ENCODE peak calls at places on chromosomes 11 and 22, in six cellular contexts. K is brain microvascular endothelial cell, J is astrocyte of the spinal cord, H is fibroblast of mammary gland, O is tibial artery, W is fibroblast of lung. C is an unnamed sample.

GRCh38 chr22:37501610-37502341 is 15.6 kb upstream of the MFNG start:
- DNase-seq in K (peak), J (peak), H (peak), O (peak), W (peak), C (peak)

GRCh38 chr11:70095541-70096252 is 17.6 kb downstream of the ANO1 start:
- DNase-seq in K (no peak), J (no peak), H (no peak), O (no peak), W (no peak), C (no peak)

GRCh38 chr22:20009018-20009482 is 7.6 kb downstream of the ARVCF start:
- DNase-seq in K (no peak), J (no peak), H (no peak), O (peak), W (no peak), C (no peak)

GRCh38 chr11:77322506-77322905 is 21.0 kb upstream of the GDPD4 start:
- DNase-seq in K (no peak), J (peak), H (peak), O (no peak), W (peak), C (no peak)

GRCh38 chr22:30990675-30991074 is 21.6 kb downstream of the TUG1 start:
- DNase-seq in K (no peak), J (no peak), H (no peak), O (no peak), W (no peak), C (no peak)

GRCh38 chr11:39220069-39220468 is 2239.4 kb downstream of the LRRC4C start:
- DNase-seq in K (no peak), J (no peak), H (no peak), O (no peak), W (no peak), C (no peak)

GRCh38 chr22:39748877-39749276 is 144.7 kb downstream of the ENTHD1 start:
- DNase-seq in K (no peak), J (peak), H (peak), O (no peak), W (peak), C (no peak)

GRCh38 chr11:8315463-8315862 is 51.8 kb upstream of the LMO1 start:
- DNase-seq in K (no peak), J (no peak), H (no peak), O (no peak), W (no peak), C (no peak)

GRCh38 chr22:23576681-23577080 is 3.4 kb downstream of the IGLL1 start:
- DNase-seq in K (no peak), J (no peak), H (no peak), O (no peak), W (no peak), C (no peak)

GRCh38 chr11:130431806-130432205 is 3.4 kb upstream of the ADAMTS8 start:
- DNase-seq in K (peak), J (no peak), H (no peak), O (no peak), W (no peak), C (no peak)

GRCh38 chr22:24731786-24732185 is 42.7 kb downstream of the PIWIL3 start:
- DNase-seq in K (no peak), J (no peak), H (no peak), O (no peak), W (no peak), C (no peak)

GRCh38 chr11:68855205-68855978 is 13.7 kb upstream of the CPT1A start:
- DNase-seq in K (no peak), J (peak), H (peak), O (peak), W (peak), C (no peak)

GRCh38 chr22:47301820-47302475 is 539.5 kb downstream of the TBC1D22A start:
- DNase-seq in K (no peak), J (no peak), H (no peak), O (no peak), W (no peak), C (no peak)

GRCh38 chr11:69539416-69540117 is 58.1 kb downstream of the LINC01488 start:
- DNase-seq in K (no peak), J (no peak), H (no peak), O (no peak), W (no peak), C (no peak)

DNA sequence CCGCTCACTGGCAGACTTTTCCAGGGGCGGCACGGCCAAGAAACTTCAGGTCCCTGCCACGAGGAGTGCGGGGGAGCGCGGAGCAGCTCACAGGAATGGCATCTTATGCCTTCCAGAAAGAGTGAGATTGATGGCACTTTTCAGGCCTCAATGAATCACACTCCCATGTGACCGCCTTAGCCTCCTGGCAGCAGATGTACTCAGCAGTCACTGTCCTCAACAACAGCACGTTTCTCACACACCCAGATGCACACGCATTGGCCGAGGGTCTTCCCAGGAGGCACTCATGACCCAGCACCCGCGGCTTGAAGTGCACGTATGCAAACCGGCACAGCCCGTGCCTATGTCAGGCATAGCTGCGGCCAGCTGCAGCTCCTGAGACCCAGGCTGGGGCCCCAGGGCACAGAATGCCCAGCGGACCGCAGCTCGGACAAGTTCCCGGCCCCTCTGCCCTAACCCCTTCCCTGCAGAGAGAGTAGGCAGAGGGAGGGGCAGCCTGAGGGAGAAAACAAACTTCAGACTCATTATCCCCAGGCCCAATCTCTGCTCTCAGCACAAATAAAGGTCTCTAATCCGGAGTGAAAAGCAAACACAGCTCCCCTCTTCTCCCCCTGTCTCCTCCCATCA is 48.3 kb downstream of the RPUSD4 start:
- DNase-seq in K (peak), J (peak), H (peak), O (no peak), W (peak), C (peak)
- TF ChIP-seq CTCF in K (no peak), J (peak), H (no peak), O (no peak), W (no peak), C (peak)

DNA sequence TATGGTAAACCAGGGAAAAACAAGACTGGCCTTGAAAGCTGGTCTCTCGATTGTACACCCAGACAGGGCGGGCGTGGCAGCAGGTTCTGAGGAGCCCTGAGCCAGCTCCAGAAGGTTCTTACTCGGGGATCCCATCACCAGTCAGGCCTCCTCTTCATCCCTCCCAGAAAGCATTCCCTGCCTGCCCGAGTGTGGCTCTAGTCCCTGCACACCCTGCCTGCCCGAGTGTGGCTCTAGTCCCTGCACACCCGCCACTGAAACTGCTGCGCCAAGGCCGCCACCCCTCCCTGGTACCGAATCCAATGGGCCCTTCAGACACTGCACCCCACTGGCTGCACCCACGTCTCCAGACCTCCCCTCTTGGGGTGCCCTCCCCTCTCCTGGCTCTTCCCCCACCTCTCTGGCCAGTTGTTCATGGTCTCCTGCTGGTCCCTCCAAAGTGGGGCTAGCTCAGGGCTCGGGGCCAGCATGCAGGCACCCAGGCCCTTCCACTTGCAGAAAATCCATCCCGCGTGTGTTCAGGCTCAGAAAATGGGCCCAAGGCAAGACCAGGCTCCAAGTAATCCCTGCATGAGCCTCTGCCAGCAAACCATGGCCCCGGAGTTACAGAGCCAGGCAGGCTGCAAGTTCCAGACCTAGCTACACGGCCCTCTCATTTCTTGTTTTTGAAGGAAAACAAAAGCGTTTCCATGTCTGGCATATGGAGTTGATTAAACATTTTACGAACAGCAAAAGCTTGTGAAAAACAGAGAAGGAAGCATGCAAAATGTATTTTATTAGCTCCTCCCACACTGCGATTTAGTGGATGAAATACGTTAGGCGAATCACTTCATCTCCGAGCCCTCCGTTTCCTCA is 29.9 kb downstream of the KIAA0930 start:
- DNase-seq in K (no peak), J (no peak), H (peak), O (no peak), W (no peak), C (no peak)
- H3K4me3 ChIP-seq in K (no peak), J (no peak), H (peak), O (peak), W (peak), C (no peak)

GRCh38 chr11:31813961-31814868 is 3.1 kb upstream of the PAX6 start:
- DNase-seq in K (no peak), J (no peak), H (no peak), O (no peak), W (peak), C (no peak)

GRCh38 chr11:31816467-31817053 is 5.4 kb upstream of the PAX6 start:
- DNase-seq in K (no peak), J (no peak), H (no peak), O (no peak), W (no peak), C (no peak)

GRCh38 chr11:31817621-31818493 is 6.7 kb upstream of the PAX6 start:
- DNase-seq in K (no peak), J (no peak), H (no peak), O (no peak), W (peak), C (no peak)

GRCh38 chr11:31817054-31817620 is 6.0 kb upstream of the PAX6 start:
- DNase-seq in K (no peak), J (no peak), H (no peak), O (no peak), W (peak), C (no peak)

DNA sequence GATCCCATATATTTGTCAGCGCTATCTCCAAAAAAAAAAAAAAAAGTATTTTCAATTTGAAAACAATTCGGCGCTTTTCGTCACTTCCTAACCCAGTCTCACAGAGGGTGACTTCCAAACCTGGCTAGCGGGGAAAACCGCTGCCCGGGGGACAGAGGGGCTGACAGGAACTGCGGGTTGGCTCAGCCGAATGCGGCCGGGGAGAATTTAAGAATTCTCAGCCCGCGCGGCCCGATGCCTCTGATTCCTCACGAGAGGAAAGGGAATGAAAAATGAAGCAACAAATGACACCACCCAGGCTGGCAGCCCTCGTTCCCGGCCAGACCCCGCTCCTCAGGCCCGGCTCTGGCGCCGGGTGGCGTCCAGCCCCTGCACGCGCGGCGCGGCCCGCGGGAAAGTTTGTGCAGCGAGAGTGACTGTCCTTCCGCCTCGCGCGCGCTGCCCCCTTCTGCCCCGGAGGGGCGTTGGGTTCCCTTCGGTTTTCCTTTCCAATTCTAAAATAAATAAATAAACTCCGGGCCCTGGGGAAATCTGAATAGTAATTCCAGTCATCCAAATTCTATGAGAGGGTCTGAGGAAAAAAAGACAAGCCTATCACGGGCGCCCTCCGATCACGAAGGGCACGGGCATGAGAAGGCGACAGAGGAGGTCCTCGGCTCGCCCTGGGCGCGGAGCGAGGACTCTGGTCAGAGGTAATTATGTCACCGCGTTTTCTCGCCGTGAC is 4.8 kb upstream of the PAX6 start:
- DNase-seq in K (no peak), J (no peak), H (no peak), O (no peak), W (peak), C (no peak)
- TF ChIP-seq CTCF in K (no peak), J (no peak), H (no peak), O (no peak), W (no peak), C (no peak)

GRCh38 chr11:61639816-61640443 is 40.3 kb upstream of the DAGLA start:
- DNase-seq in K (no peak), J (peak), H (peak), O (no peak), W (peak), C (no peak)

GRCh38 chr11:61635787-61636186 is 44.4 kb upstream of the DAGLA start:
- DNase-seq in K (no peak), J (no peak), H (no peak), O (no peak), W (no peak), C (no peak)

GRCh38 chr11:61635304-61635703 is 44.9 kb upstream of the DAGLA start:
- DNase-seq in K (no peak), J (no peak), H (no peak), O (no peak), W (no peak), C (no peak)

GRCh38 chr11:61636676-61637075 is 43.5 kb upstream of the DAGLA start:
- DNase-seq in K (no peak), J (no peak), H (no peak), O (no peak), W (no peak), C (no peak)

DNA sequence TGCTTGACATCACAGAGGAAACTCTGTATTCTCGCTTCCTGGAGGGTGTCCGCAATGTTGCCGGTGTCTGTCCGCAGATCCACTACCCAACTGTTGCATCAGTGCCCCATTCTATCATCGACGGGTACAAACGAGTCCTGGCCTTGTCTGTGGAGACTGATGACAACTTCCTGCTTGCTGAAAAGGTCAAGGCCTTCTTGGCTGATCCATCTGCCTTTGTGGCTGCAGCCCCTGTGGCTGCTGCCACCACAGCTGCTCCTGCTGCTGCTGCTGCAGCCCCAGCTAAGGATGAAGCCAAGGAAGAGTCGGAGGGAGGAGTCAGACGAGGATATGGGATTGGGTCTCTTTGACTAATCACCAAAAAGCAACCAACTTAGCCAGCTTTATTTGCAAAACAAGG is 42.9 kb upstream of the DAGLA start:
- DNase-seq in K (no peak), J (no peak), H (no peak), O (no peak), W (peak), C (no peak)
- H3K4me3 ChIP-seq in K (no peak), J (no peak), H (no peak), O (no peak), W (no peak), C (no peak)

GRCh38 chr11:65852508-65853248 is 5.3 kb downstream of the CFL1 start:
- DNase-seq in K (no peak), J (no peak), H (no peak), O (peak), W (no peak), C (no peak)

GRCh38 chr11:65854161-65854592 is 3.8 kb downstream of the CFL1 start:
- DNase-seq in K (no peak), J (no peak), H (no peak), O (peak), W (no peak), C (no peak)

GRCh38 chr11:65854871-65855837 is 2.8 kb downstream of the CFL1 start:
- DNase-seq in K (no peak), J (no peak), H (no peak), O (peak), W (no peak), C (no peak)

GRCh38 chr11:65851811-65852507 is 6.0 kb downstream of the CFL1 start:
- DNase-seq in K (no peak), J (no peak), H (no peak), O (peak), W (no peak), C (no peak)

GRCh38 chr11:65853249-65853979 is 4.6 kb downstream of the CFL1 start:
- DNase-seq in K (no peak), J (no peak), H (no peak), O (peak), W (no peak), C (no peak)
- TF ChIP-seq CTCF in K (peak), J (peak), H (no peak), O (no peak), W (no peak), C (peak)

DNA sequence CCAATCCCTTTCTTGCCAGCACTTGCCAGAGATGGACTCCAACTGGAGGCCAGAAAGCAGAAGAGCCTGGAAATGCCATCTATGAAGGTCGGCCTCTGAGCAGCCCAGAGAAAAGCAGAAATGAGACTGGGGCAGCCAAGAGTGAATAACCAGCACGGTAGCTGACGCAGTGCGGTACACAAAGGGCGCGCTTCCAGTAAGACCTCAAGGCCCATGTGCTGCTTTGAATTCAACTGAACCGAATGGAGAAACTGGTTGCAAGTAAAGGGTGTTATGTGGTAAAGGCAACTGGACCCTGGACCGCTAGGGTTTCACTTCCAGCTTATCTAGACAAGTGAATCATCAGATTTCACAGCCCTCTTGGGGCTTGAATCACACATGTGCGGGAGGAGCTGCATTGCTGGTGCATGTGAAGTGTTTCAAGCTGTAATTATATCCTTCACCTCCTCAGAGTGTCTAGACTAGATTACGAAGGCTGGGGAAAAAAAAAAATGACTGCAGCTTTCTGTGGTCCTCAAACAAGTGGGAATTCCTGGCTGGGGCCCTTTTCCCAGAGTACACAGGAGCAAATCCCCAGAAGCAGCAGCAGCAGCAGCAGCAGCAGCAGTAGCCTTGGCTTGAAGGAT is 128.9 kb downstream of the CCDC34 start:
- DNase-seq in K (peak), J (peak), H (peak), O (no peak), W (peak), C (peak)
- H3K4me3 ChIP-seq in K (no peak), J (no peak), H (no peak), O (no peak), W (no peak), C (no peak)

GRCh38 chr22:50219800-50220602 is 19.2 kb downstream of the SELENOO start:
- DNase-seq in K (no peak), J (no peak), H (no peak), O (no peak), W (no peak), C (no peak)

GRCh38 chr22:50224071-50224470 is 20.8 kb downstream of the TUBGCP6 start:
- DNase-seq in K (no peak), J (no peak), H (no peak), O (no peak), W (no peak), C (no peak)

GRCh38 chr22:50220603-50221409 is 20.0 kb downstream of the SELENOO start:
- DNase-seq in K (no peak), J (no peak), H (no peak), O (no peak), W (no peak), C (no peak)

GRCh38 chr22:50222508-50222907 is 21.7 kb downstream of the SELENOO start:
- DNase-seq in K (no peak), J (no peak), H (no peak), O (no peak), W (no peak), C (no peak)

DNA sequence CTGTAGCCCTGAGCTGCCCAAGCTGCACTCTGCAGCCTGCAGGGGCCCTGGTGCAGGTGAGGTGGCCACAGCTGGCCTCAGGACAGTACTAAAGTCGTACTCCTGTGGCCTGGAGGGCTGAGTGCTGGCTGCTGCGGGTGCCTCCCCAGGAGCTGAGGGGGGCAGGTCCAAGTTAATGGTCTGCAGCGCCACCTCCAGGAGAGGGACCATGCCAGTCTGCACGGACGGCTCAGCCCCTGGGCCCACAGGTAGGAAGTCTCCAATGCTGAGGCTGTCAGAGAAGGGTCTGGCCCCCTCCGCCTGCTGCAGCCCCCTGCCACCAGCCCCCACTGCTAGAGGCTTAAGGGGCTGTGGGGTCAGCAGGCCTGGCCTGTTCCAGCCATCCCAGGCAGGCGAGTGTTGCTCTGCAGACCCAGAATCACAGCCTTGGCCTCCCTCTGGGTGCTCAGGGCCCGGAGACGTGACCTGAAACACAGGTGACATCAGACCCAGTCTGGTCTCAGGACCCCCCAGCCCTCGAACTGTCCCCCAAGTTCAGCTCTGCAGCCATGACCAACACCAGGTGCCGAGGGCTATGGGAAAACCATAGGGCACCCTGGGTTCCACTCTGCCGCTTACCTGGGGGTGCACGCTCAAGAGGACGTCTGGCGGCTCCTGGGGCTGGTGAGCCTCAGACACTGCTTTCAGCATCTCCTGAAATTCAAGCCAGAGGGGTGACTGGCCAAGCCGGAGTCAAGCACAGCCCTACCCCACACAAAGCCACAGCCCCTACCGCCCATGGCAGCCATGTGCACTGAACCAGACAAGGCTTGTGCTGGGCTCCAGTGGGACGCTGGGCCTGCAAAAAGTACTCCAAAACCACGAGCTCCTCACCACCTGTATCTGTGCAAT is 20.8 kb downstream of the SELENOO start:
- DNase-seq in K (no peak), J (no peak), H (no peak), O (no peak), W (no peak), C (no peak)
- TF ChIP-seq CTCF in K (no peak), J (peak), H (no peak), O (no peak), W (no peak), C (no peak)

C was measured in retinal pigment epithelial cell.